ENCODE peak calls at places on chromosomes 11 and 22, in seven cellular contexts. X, S, F, Y, T, O and M are unnamed samples.

GRCh38 chr22:40240671-40241070 is 62.9 kb downstream of the TNRC6B start:
- DNase-seq in X (no peak), S (no peak), F (no peak), Y (no peak), T (peak; percentile 44), O (no peak), M (no peak)

GRCh38 chr11:69524991-69525411 is 43.5 kb downstream of the LINC01488 start:
- DNase-seq in X (no peak), S (no peak), F (peak; percentile 33), Y (peak; percentile 62), T (no peak), O (no peak), M (peak; percentile 20)

GRCh38 chr22:36327922-36328551 is 59.7 kb downstream of the MYH9 start:
- DNase-seq in X (no peak), S (no peak), F (no peak), Y (no peak), T (no peak), O (peak; percentile 92), M (no peak)

GRCh38 chr11:94933225-94934130 is 39.9 kb downstream of the CWC15 start:
- DNase-seq in X (no peak), S (no peak), F (no peak), Y (no peak), T (no peak), O (peak; percentile 98), M (no peak)

GRCh38 chr11:19938051-19938856 is 222.0 kb downstream of the DBX1 start:
- DNase-seq in X (no peak), S (no peak), F (no peak), Y (no peak), T (no peak), O (peak; percentile 64), M (peak; percentile 56)

GRCh38 chr11:114209904-114210303 is 86.3 kb upstream of the NNMT start:
- DNase-seq in X (no peak), S (no peak), F (peak; percentile 74), Y (no peak), T (no peak), O (no peak), M (no peak)

GRCh38 chr11:61477734-61478148 is 30.8 kb upstream of the LRRC10B start:
- DNase-seq in X (no peak), S (peak; percentile 39), F (peak; percentile 62), Y (peak; percentile 73), T (peak; percentile 38), O (no peak), M (no peak)

GRCh38 chr22:30884211-30885000 is 84.2 kb downstream of the MORC2 start:
- DNase-seq in X (no peak), S (no peak), F (no peak), Y (peak; percentile 61), T (no peak), O (no peak), M (peak; percentile 38)

GRCh38 chr22:43370045-43370444 is 26.9 kb upstream of the SCUBE1 start:
- DNase-seq in X (no peak), S (no peak), F (no peak), Y (no peak), T (no peak), O (no peak), M (no peak)

GRCh38 chr22:28883917-28884753 is 763 bp downstream of the ZNRF3 start:
- DNase-seq in X (no peak), S (peak; percentile 23), F (peak; percentile 58), Y (peak; percentile 82), T (peak; percentile 24), O (peak; percentile 55), M (peak; percentile 65)

GRCh38 chr22:17589810-17590375 is 26.6 kb downstream of the SLC25A18 start:
- DNase-seq in X (no peak), S (no peak), F (no peak), Y (peak; percentile 48), T (no peak), O (no peak), M (no peak)

GRCh38 chr11:68677432-68677831 is 6.9 kb upstream of the GAL start:
- DNase-seq in X (no peak), S (no peak), F (no peak), Y (peak; percentile 48), T (no peak), O (peak; percentile 69), M (no peak)